ENCODE peak calls at places on chromosomes 11 and 22, in four cellular contexts. W, B, P and H are unnamed samples.

GRCh38 chr11:71580057-71581003 is 2.3 kb downstream of the KRTAP5-11 start:
- DNase-seq in P (peak; percentile 63), W (peak; percentile 49), B (peak; percentile 44), H (peak; percentile 65)

GRCh38 chr11:48093795-48094642 is 113.7 kb downstream of the PTPRJ start:
- DNase-seq in B (no peak), P (peak; percentile 96), W (no peak), H (no peak)

GRCh38 chr22:38257170-38257569 is 15.6 kb downstream of the TMEM184B start:
- DNase-seq in B (peak; percentile 47), W (no peak), P (no peak), H (no peak)

GRCh38 chr11:121687961-121688566 is 235.3 kb upstream of the SORL1-AS1 start:
- DNase-seq in P (peak; percentile 29), W (no peak), B (no peak), H (no peak)

GRCh38 chr22:31497148-31497938 is 1.0 kb downstream of the SFI1 start:
- DNase-seq in P (no peak), W (no peak), B (no peak), H (no peak)

GRCh38 chr22:50688448-50688847 is 15.8 kb downstream of the SHANK3 start:
- DNase-seq in B (no peak), P (no peak), W (no peak), H (no peak)

GRCh38 chr22:26213826-26214225 is 44.6 kb downstream of the SEZ6L start:
- DNase-seq in B (no peak), P (no peak), W (no peak), H (no peak)

GRCh38 chr11:61901353-61901858 is 10.1 kb upstream of the FADS3 start:
- DNase-seq in W (no peak), B (no peak), P (no peak), H (no peak)

DNA sequence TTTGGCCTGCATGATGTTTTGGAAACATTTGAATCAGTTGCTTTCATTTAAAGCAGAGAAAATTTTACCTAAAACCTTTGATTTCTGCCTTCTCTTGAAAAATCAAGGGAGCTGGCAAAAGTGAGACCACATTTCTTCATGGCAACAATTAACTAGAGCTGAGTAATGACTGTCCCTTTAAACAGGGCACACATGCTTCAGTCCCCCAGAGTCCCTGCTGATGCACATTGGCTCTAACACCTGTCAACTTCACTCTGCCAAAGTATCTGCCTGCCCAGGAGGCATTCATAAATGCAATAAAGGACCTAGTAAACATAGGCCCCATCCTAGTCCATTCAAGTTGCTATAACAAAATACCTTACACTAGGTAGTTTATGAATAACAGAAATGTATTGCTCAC is 87.1 kb upstream of the LDLRAD3 start:
- DNase-seq in B (no peak), P (no peak), W (no peak), H (no peak)
- TF ChIP-seq CTCF in B (no peak), P (no peak), W (no peak), H (no peak)

DNA sequence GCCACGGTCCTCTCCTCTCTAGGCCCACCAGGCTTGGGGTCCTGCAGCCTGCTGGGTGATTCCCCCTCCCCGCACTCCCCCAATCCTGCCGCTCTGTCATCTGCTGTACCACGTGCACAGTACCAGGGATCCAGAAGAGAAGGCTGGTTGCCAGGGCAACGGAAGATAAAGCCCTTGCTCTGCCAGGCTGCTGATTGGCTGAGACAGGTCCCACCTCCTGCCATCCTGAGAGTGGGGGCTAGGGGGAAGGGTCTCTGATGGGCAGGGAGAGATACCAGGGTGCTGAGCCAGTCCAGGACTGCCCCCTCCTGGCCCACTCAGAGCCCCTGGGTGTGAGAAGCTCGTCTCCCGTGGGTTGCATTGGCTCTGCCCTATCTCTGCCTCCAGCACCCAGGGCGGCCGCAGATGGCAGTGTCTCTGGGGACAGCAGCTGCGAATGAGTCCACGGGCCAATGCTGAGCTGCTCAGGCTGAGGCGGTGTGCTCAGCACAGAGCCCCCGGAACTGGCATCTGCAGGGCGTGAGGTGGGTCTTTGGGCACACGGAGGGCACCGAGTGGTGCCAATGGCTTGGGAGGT is at the start of gene SMIM45:
- DNase-seq in P (no peak), W (no peak), B (no peak), H (no peak)
- TF ChIP-seq CTCF in P (no peak), W (peak; percentile 30), B (no peak), H (no peak)

GRCh38 chr11:31887180-31887579 is 76.1 kb upstream of the PAX6 start:
- DNase-seq in B (no peak), W (no peak), P (no peak), H (no peak)
- TF ChIP-seq CTCF in B (no peak), W (no peak), P (peak; percentile 43), H (no peak)

GRCh38 chr22:21867528-21868266 is at the start of gene MAPK1:
- DNase-seq in B (peak; percentile 89), P (peak; percentile 56), W (peak; percentile 95), H (peak; percentile 94)
- TF ChIP-seq CTCF in B (peak; percentile 36), P (no peak), W (peak; percentile 39), H (no peak)

DNA sequence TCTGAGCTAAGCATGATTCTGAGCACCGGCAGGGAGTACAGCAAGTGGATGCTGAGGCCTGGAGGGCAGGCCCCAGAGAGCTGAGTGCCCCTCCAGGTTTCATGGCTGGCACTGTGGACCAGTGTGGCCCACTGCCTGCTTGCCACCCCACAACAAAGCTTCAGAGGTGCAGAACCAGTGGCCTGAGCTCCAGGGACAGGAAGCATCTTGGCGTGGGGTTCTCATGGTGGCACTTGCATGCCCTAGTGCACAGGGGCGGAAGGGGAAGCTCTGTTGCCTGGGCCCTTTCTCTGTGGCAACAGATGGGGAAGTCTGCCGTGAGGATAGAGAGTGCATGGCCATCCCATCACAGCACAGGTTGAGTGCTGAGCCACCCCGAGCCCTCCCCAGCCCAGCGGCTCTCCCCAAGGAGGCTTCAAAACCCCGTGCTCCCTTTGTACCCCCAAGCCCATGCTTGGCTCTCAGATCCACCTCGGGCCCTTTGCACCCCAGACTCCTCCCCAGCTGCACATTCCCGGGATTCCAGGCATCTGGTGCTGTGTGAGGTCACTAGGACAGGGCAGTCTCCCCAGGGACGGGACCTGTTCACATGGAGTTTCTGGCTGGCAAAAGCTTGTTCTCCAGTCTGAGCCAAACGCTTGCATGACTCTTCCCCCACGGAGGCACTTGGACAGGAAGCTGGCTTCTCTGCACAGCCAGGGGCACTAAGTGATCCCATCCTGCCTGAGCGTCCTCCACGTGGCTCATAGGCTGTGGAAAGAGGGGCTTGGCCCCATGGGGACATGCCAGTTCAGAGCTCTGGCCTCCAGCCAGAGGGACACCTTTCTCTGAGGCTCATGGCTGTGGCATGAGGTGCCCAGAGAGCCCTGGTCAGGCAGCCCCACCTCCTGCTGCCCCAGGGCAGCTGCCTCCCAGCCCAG is 4.2 kb downstream of the SLC25A1 start:
- DNase-seq in P (peak; percentile 67), W (peak; percentile 75), B (no peak), H (no peak)
- TF ChIP-seq CTCF in P (no peak), W (no peak), B (no peak), H (no peak)

DNA sequence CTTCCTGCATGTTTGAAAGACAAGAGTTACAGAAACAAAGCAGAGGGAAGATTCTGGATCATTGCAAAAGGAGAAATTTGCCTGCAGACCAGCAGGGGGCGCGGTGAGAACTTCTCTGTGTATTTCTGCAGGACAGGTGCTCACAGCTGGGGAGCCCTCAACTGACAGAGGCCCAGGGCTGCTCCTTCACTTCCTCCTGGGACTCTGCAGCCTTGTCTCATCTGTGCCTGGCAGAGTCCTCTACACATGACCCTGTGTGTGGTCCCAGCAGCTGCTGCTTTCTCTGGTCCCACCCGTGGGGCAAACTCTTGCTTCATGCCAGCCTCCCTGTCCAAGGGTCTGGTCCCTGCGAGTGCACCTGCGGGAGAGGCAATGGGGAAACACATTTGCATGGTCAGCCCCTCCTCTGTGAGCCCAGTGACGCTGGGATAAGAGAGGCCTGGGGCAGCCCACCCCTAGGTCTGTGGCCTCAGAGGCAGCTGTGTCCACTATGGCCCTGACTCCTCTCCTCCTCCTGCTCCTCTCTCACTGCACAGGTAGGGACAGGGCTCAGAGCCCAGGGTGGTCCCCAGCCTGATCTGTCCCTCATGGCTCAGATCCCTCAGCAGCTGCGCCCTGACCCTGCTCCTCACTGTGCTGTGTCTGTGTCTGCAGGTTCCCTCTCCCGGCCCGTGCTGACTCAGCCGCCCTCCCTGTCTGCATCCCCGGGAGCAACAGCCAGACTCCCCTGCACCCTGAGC is 43.2 kb upstream of the VPREB1 start:
- DNase-seq in P (no peak), W (peak; percentile 63), B (no peak), H (peak; percentile 84)
- TF ChIP-seq CTCF in P (peak; percentile 73), W (peak; percentile 80), B (peak; percentile 25), H (peak; percentile 79)

GRCh38 chr11:83220279-83220678 is 26.8 kb downstream of the ANKRD42 start:
- DNase-seq in P (no peak), B (no peak), W (no peak), H (no peak)

GRCh38 chr11:83221694-83222093 is 28.2 kb downstream of the ANKRD42 start:
- DNase-seq in W (no peak), P (no peak), B (no peak), H (no peak)

GRCh38 chr11:83223457-83223856 is 29.9 kb downstream of the ANKRD42 start:
- DNase-seq in W (no peak), P (no peak), B (no peak), H (no peak)

GRCh38 chr11:83222499-83222898 is 29.0 kb downstream of the ANKRD42 start:
- DNase-seq in W (no peak), B (no peak), P (no peak), H (no peak)

DNA sequence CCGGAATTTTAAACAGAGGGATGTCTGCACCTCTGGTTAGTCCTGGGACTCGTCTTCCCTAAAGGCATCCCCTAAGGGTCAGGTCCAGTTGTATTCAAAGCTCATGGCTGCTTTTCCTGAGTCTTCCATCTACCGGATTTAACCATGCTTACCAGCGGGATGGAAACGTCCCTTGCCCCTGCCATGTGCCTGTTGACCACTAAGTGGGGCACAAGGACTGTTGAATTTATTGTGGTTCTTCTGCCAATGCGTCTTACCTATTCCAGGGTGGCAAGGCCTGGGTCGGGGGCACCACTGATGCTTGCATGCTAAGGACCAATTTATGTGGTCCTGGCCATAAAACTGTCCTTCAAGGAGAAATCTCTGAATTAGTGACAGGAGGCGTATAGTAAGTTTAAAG is 25.6 kb downstream of the ANKRD42 start:
- DNase-seq in W (no peak), P (no peak), B (no peak), H (no peak)
- TF ChIP-seq CTCF in W (no peak), P (peak; percentile 36), B (no peak), H (no peak)

GRCh38 chr11:27497284-27497866 is 9.2 kb downstream of the LIN7C start:
- DNase-seq in B (no peak), W (no peak), P (no peak), H (peak; percentile 30)
- TF ChIP-seq CTCF in B (peak; percentile 39), W (peak; percentile 72), P (peak; percentile 7), H (peak; percentile 25)

DNA sequence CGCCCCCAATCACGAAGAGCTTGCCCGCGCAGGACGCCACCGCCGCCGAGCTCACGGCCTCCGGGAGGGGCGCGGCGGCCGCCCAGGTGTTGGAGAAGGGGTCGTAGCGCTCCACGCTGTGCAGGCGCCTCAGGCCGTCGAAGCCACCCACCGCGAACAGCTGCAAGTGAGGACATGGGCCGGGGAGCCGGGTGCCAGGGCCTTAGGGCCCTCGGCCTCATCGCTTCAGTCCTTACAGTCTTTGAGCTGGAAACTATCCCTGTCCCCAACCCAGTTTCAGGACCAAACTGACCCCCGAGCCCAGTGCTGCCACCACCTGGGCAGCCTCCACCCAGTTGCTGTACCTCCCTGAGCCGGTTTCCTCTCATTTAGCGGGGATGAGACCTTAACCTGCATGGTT is 7.6 kb downstream of the KLHL35 start:
- DNase-seq in B (no peak), W (no peak), P (no peak), H (no peak)
- TF ChIP-seq CTCF in B (no peak), W (no peak), P (peak; percentile 32), H (peak; percentile 16)